ENCODE peak calls at places on chromosomes 11 and 22, in ten cellular contexts. E is GM23338; C is HFFc6; S is RWPE1; J is lung; H is NCI-H1417; P is EH; Q is GDM1; O is iris pigment epithelial cell; G is activated CD4-positive, alpha-beta T cell treated with anti-CD3 and anti-CD28 coated beads for 24 hours. D is an unnamed sample.

GRCh38 chr11:57751676-57752253 is at the start of gene BTBD18:
- DNase-seq in Q (no peak), G (no peak), P (peak), S (no peak), H (no peak), C (peak), J (peak), O (peak), E (peak), D (peak)

GRCh38 chr22:45112136-45112879 is 51.4 kb upstream of the NUP50 start:
- DNase-seq in E (no peak), J (no peak), O (peak), Q (no peak), S (peak), C (peak), G (no peak), H (no peak), P (peak), D (peak)

GRCh38 chr22:49685686-49686085 is 142.0 kb downstream of the BRD1 start:
- DNase-seq in O (no peak), J (no peak), P (no peak), C (no peak), Q (no peak), H (no peak), S (no peak), E (no peak), G (no peak), D (no peak)

GRCh38 chr22:43883012-43883661 is 8.7 kb downstream of the PNPLA5 start:
- DNase-seq in P (peak), C (peak), E (peak), H (peak), Q (peak), O (peak), S (peak), J (no peak), G (peak), D (peak)

GRCh38 chr22:41539146-41540005 is 4.9 kb downstream of the POLR3H start:
- DNase-seq in J (no peak), O (peak), S (no peak), Q (no peak), P (peak), G (no peak), E (no peak), H (no peak), C (no peak), D (no peak)

GRCh38 chr11:2767751-2768150 is 68.0 kb upstream of the KCNQ1OT1 start:
- DNase-seq in E (no peak), G (no peak), Q (no peak), S (no peak), H (no peak), J (peak), P (no peak), O (no peak), C (no peak), D (no peak)

GRCh38 chr11:32109596-32109995 is 18.7 kb downstream of the RCN1 start:
- DNase-seq in G (no peak), O (no peak), H (no peak), C (no peak), S (no peak), Q (no peak), J (no peak), E (no peak), P (no peak), D (peak)

GRCh38 chr11:125166347-125166841 is 1.8 kb downstream of the PKNOX2 start:
- DNase-seq in H (no peak), C (no peak), Q (no peak), E (peak), P (no peak), O (peak), J (no peak), G (no peak), S (no peak), D (no peak)

GRCh38 chr11:15723966-15724365 is 609.2 kb downstream of the INSC start:
- DNase-seq in S (no peak), G (no peak), C (no peak), O (no peak), E (no peak), H (no peak), Q (no peak), P (no peak), J (no peak), D (no peak)

GRCh38 chr11:70498171-70498571 is 99.8 kb downstream of the CTTN start:
- DNase-seq in J (no peak), H (no peak), E (no peak), S (no peak), O (no peak), C (no peak), G (no peak), P (no peak), Q (no peak), D (no peak)

GRCh38 chr22:32317524-32317923 is 40.1 kb upstream of the RFPL3 start:
- DNase-seq in H (no peak), E (no peak), P (no peak), J (no peak), S (no peak), O (no peak), C (no peak), Q (no peak), G (no peak), D (no peak)

GRCh38 chr22:40967120-40967760 is 16.1 kb downstream of the RBX1 start:
- DNase-seq in J (no peak), C (no peak), G (no peak), H (no peak), S (no peak), P (no peak), E (peak), O (no peak), Q (no peak), D (no peak)

GRCh38 chr11:109853156-109853776 is 239.9 kb upstream of the ZC3H12C start:
- DNase-seq in C (peak), Q (peak), P (peak), S (peak), E (peak), O (peak), H (peak), J (no peak), G (no peak), D (peak)

GRCh38 chr11:18013790-18014507 is 1.1 kb upstream of the SERGEF start:
- DNase-seq in Q (no peak), J (no peak), S (no peak), P (peak), C (no peak), E (peak), O (no peak), G (no peak), H (no peak), D (no peak)

GRCh38 chr11:95108159-95108611 is 18.5 kb downstream of the ENDOD1 start:
- DNase-seq in H (no peak), J (no peak), G (no peak), S (peak), P (peak), E (no peak), Q (no peak), C (no peak), O (peak), D (peak)

GRCh38 chr11:111512296-111513239 is at the start of gene BTG4:
- DNase-seq in Q (no peak), S (no peak), P (peak), G (no peak), E (peak), H (peak), J (no peak), O (peak), C (no peak), D (no peak)

GRCh38 chr22:20551805-20552449 is 44.5 kb downstream of the MED15 start:
- DNase-seq in G (peak), Q (no peak), J (no peak), C (no peak), O (no peak), S (no peak), P (peak), E (no peak), H (no peak), D (no peak)

GRCh38 chr11:131618203-131618602 is 247.8 kb downstream of the NTM start:
- DNase-seq in G (no peak), O (no peak), S (no peak), H (no peak), J (no peak), P (no peak), Q (no peak), C (no peak), E (no peak), D (no peak)

GRCh38 chr11:46948378-46949131 is 12.0 kb downstream of the CSTPP1 start:
- DNase-seq in O (peak), C (peak), E (no peak), J (no peak), Q (no peak), G (no peak), H (no peak), S (peak), P (peak), D (peak)

GRCh38 chr11:66542362-66542761 is 3.5 kb downstream of the ZDHHC24 start:
- DNase-seq in O (no peak), C (no peak), Q (no peak), S (no peak), G (no peak), E (no peak), H (no peak), P (peak), J (no peak), D (peak)

GRCh38 chr22:48702573-48703264 is 1125.0 kb downstream of the BRD1 start:
- DNase-seq in C (no peak), O (no peak), E (no peak), S (no peak), J (no peak), G (no peak), H (no peak), Q (no peak), P (no peak), D (no peak)

GRCh38 chr11:122207921-122208764 is 92.1 kb upstream of the BLID start:
- DNase-seq in S (no peak), C (peak), P (peak), O (peak), J (no peak), Q (no peak), G (no peak), E (no peak), H (no peak), D (no peak)

GRCh38 chr11:93525601-93526000 is 17.6 kb downstream of the SMCO4 start:
- DNase-seq in P (peak), E (no peak), C (peak), O (peak), J (no peak), Q (no peak), G (no peak), H (no peak), S (no peak), D (peak)

GRCh38 chr11:45468265-45468856 is 182.2 kb upstream of the SYT13 start:
- DNase-seq in S (no peak), E (peak), P (peak), H (no peak), O (peak), J (peak), G (no peak), Q (no peak), C (no peak), D (no peak)

GRCh38 chr11:116427903-116428637 is 344.7 kb downstream of the BUD13 start:
- DNase-seq in S (no peak), G (no peak), H (no peak), Q (no peak), C (no peak), E (no peak), O (no peak), J (no peak), P (no peak), D (no peak)

GRCh38 chr11:102780491-102780918 is at the start of gene MMP10:
- DNase-seq in E (peak), O (peak), Q (no peak), H (peak), P (peak), J (no peak), S (peak), G (no peak), C (peak), D (peak)

GRCh38 chr22:28341001-28341400 is 338.6 kb downstream of the TTC28 start:
- DNase-seq in Q (no peak), G (no peak), J (no peak), P (peak), O (no peak), H (no peak), E (no peak), S (peak), C (peak), D (no peak)

GRCh38 chr11:7046474-7046873 is 26.2 kb downstream of the NLRP14 start:
- DNase-seq in Q (no peak), J (no peak), E (no peak), P (peak), C (peak), G (no peak), S (no peak), H (no peak), O (peak), D (peak)

GRCh38 chr11:2269601-2270321 is 627 bp downstream of the ASCL2 start:
- DNase-seq in Q (no peak), O (peak), H (peak), E (peak), S (peak), J (peak), C (no peak), G (no peak), P (peak), D (no peak)

GRCh38 chr22:50695421-50696250 is 23.0 kb downstream of the SHANK3 start:
- DNase-seq in O (no peak), P (no peak), H (no peak), S (no peak), Q (no peak), G (no peak), J (no peak), E (no peak), C (no peak), D (peak)

GRCh38 chr11:45725121-45725520 is 59.7 kb upstream of the CHST1 start:
- DNase-seq in Q (no peak), J (no peak), C (no peak), E (no peak), H (no peak), O (no peak), P (no peak), S (no peak), G (no peak), D (no peak)

GRCh38 chr11:119694334-119694733 is 34.7 kb downstream of the NECTIN1 start:
- DNase-seq in O (peak), Q (peak), E (no peak), P (peak), C (no peak), S (no peak), G (no peak), J (no peak), H (no peak), D (peak)

D was measured in MCF 10A.